ENCODE peak calls at places on chromosomes 13 and 19, in eight cellular contexts. One of them, this sample, is unnamed.
A peak's percentile ranks its signal among the peaks of the same experiment; 100 is the strongest.

GRCh38 chr13:110356362-110356761 is 49.3 kb downstream of the COL4A2 start:
- DNase-seq in neuronal stem cell: no peak
- DNase-seq in PC-3: no peak
- DNase-seq in adipocyte: no peak
- DNase-seq in astrocyte: no peak
- DNase-seq in colonic mucosa: no peak
- DNase-seq in fibroblast of lung: no peak
- DNase-seq in endodermal cell: no peak
- DNase-seq in this sample: no peak

GRCh38 chr19:29505034-29505824 is 20.6 kb upstream of the VSTM2B start:
- DNase-seq in colonic mucosa: no peak
- DNase-seq in adipocyte: no peak
- DNase-seq in astrocyte: no peak
- DNase-seq in neuronal stem cell: peak; percentile 53
- DNase-seq in endodermal cell: no peak
- DNase-seq in PC-3: no peak
- DNase-seq in fibroblast of lung: no peak
- DNase-seq in this sample: peak; percentile 55

GRCh38 chr13:55199132-55199531 is 1941.6 kb upstream of the PRR20A start:
- DNase-seq in PC-3: peak; percentile 4
- DNase-seq in fibroblast of lung: no peak
- DNase-seq in endodermal cell: peak; percentile 47
- DNase-seq in neuronal stem cell: no peak
- DNase-seq in astrocyte: no peak
- DNase-seq in colonic mucosa: no peak
- DNase-seq in adipocyte: no peak
- DNase-seq in this sample: no peak

GRCh38 chr19:55098716-55099556 is 18.5 kb downstream of the PPP1R12C start:
- DNase-seq in endodermal cell: peak; percentile 66
- DNase-seq in astrocyte: no peak
- DNase-seq in fibroblast of lung: no peak
- DNase-seq in adipocyte: no peak
- DNase-seq in colonic mucosa: no peak
- DNase-seq in neuronal stem cell: no peak
- DNase-seq in PC-3: no peak
- DNase-seq in this sample: no peak

GRCh38 chr19:7427944-7428343 is 60.9 kb downstream of the PEX11G start:
- DNase-seq in adipocyte: peak; percentile 2
- DNase-seq in PC-3: no peak
- DNase-seq in fibroblast of lung: peak; percentile 73
- DNase-seq in astrocyte: peak; percentile 64
- DNase-seq in neuronal stem cell: no peak
- DNase-seq in endodermal cell: no peak
- DNase-seq in colonic mucosa: no peak
- DNase-seq in this sample: no peak

GRCh38 chr19:31338069-31338767 is 11.0 kb downstream of the TSHZ3 start:
- DNase-seq in colonic mucosa: no peak
- DNase-seq in adipocyte: peak; percentile 36
- DNase-seq in PC-3: no peak
- DNase-seq in endodermal cell: peak; percentile 91
- DNase-seq in astrocyte: peak; percentile 42
- DNase-seq in fibroblast of lung: peak; percentile 60
- DNase-seq in neuronal stem cell: no peak
- DNase-seq in this sample: no peak

GRCh38 chr19:7366701-7367420 is 18.1 kb downstream of the ARHGEF18 start:
- DNase-seq in adipocyte: peak; percentile 21
- DNase-seq in endodermal cell: no peak
- DNase-seq in astrocyte: peak; percentile 26
- DNase-seq in fibroblast of lung: peak; percentile 43
- DNase-seq in colonic mucosa: peak; percentile 33
- DNase-seq in PC-3: peak; percentile 90
- DNase-seq in neuronal stem cell: no peak
- DNase-seq in this sample: peak; percentile 34

GRCh38 chr13:66462187-66462586 is 767.9 kb downstream of the PCDH9 start:
- DNase-seq in astrocyte: no peak
- DNase-seq in adipocyte: no peak
- DNase-seq in neuronal stem cell: no peak
- DNase-seq in fibroblast of lung: no peak
- DNase-seq in endodermal cell: no peak
- DNase-seq in PC-3: no peak
- DNase-seq in colonic mucosa: no peak
- DNase-seq in this sample: no peak

GRCh38 chr19:43934055-43934984 is 762 bp downstream of the ZNF45 start:
- DNase-seq in astrocyte: peak; percentile 6
- DNase-seq in fibroblast of lung: peak; percentile 8
- DNase-seq in adipocyte: peak; percentile 29
- DNase-seq in PC-3: peak; percentile 51
- DNase-seq in colonic mucosa: no peak
- DNase-seq in endodermal cell: no peak
- DNase-seq in neuronal stem cell: no peak
- DNase-seq in this sample: no peak

GRCh38 chr13:35164324-35164932 is 222.4 kb downstream of the NBEA start:
- DNase-seq in fibroblast of lung: peak; percentile 37
- DNase-seq in astrocyte: peak; percentile 27
- DNase-seq in neuronal stem cell: peak; percentile 20
- DNase-seq in PC-3: peak; percentile 63
- DNase-seq in endodermal cell: no peak
- DNase-seq in adipocyte: peak; percentile 83
- DNase-seq in colonic mucosa: no peak
- DNase-seq in this sample: no peak

GRCh38 chr13:41011382-41011956 is 7.6 kb downstream of the ELF1 start:
- DNase-seq in neuronal stem cell: no peak
- DNase-seq in PC-3: no peak
- DNase-seq in adipocyte: no peak
- DNase-seq in endodermal cell: no peak
- DNase-seq in astrocyte: no peak
- DNase-seq in colonic mucosa: no peak
- DNase-seq in fibroblast of lung: no peak
- DNase-seq in this sample: no peak

GRCh38 chr19:58330458-58330857 is 3.7 kb downstream of the ZSCAN22 start:
- DNase-seq in fibroblast of lung: peak; percentile 75
- DNase-seq in adipocyte: peak; percentile 45
- DNase-seq in endodermal cell: no peak
- DNase-seq in PC-3: peak; percentile 88
- DNase-seq in colonic mucosa: no peak
- DNase-seq in astrocyte: peak; percentile 68
- DNase-seq in neuronal stem cell: no peak
- DNase-seq in this sample: no peak

GRCh38 chr19:19606021-19606420 is 12.5 kb downstream of the PBX4 start:
- DNase-seq in colonic mucosa: peak; percentile 73
- DNase-seq in astrocyte: peak; percentile 20
- DNase-seq in PC-3: peak; percentile 95
- DNase-seq in fibroblast of lung: peak; percentile 33
- DNase-seq in endodermal cell: no peak
- DNase-seq in neuronal stem cell: no peak
- DNase-seq in adipocyte: no peak
- DNase-seq in this sample: no peak

GRCh38 chr13:108176685-108177274 is 38.6 kb downstream of the LIG4 start:
- DNase-seq in PC-3: peak; percentile 67
- DNase-seq in adipocyte: peak; percentile 65
- DNase-seq in astrocyte: no peak
- DNase-seq in fibroblast of lung: no peak
- DNase-seq in endodermal cell: peak; percentile 85
- DNase-seq in neuronal stem cell: no peak
- DNase-seq in colonic mucosa: peak; percentile 37
- DNase-seq in this sample: no peak

GRCh38 chr13:98033277-98034247 is 80.1 kb downstream of the IPO5 start:
- DNase-seq in adipocyte: peak; percentile 79
- DNase-seq in colonic mucosa: no peak
- DNase-seq in endodermal cell: peak; percentile 74
- DNase-seq in PC-3: peak; percentile 43
- DNase-seq in neuronal stem cell: peak; percentile 24
- DNase-seq in astrocyte: peak; percentile 25
- DNase-seq in fibroblast of lung: peak; percentile 47
- DNase-seq in this sample: no peak

DNA sequence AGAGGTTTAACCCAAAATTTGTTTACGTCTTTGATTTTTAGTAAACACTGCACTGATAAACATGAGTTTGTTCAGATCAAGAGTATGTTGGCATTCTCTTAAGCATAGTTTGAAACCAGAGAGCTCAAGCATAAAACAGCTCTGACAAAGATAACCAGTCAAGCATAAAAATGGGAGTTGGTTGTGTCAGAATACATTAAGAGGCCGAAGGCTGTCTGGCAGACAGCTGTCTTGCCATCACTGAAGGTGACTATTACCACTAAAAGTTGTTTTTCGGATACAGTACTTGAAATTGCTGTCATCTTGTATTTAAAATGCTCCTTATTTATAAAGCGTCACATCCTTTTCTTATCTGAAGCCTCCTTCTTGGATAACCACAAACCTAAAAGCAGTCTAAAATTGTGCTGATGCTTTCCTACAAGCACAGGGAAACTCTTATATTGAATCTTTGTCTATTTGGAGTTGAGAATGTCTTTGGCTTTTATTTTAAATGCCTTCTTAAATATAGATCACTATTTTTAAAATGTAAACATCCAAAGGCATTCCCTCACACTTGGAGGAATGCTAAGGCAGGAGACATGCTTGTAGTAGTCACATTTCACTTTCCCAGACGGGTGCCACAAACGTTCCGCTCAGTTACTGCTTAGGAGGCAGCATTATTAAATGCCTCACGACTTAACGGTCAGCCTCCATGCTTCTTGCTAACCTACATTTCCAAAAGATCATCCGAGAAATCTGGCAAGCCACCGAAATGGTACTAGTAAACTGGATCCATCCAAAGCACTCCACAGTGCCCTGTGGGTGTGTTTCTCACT is 1.6 kb downstream of the SMAD9 start:
- DNase-seq in neuronal stem cell: no peak
- DNase-seq in astrocyte: peak; percentile 29
- DNase-seq in endodermal cell: no peak
- DNase-seq in colonic mucosa: no peak
- DNase-seq in adipocyte: peak; percentile 67
- DNase-seq in fibroblast of lung: peak; percentile 47
- DNase-seq in PC-3: no peak
- DNase-seq in this sample: no peak
- H3K9ac ChIP-seq in neuronal stem cell: no peak overlapping the region
- H3K9ac ChIP-seq in astrocyte: peak overlapping the region; percentile 81
- H3K9ac ChIP-seq in endodermal cell: peak overlapping the region; percentile 1
- H3K9ac ChIP-seq in colonic mucosa: no peak overlapping the region
- H3K9ac ChIP-seq in adipocyte: peak overlapping the region; percentile 77
- H3K9ac ChIP-seq in fibroblast of lung: no peak overlapping the region
- H3K9ac ChIP-seq in PC-3: no peak overlapping the region
- H3K9ac ChIP-seq in this sample: peak overlapping the region; percentile 7

GRCh38 chr19:11692127-11692790 is 46.5 kb downstream of the ZNF823 start:
- DNase-seq in adipocyte: no peak
- DNase-seq in colonic mucosa: no peak
- DNase-seq in PC-3: no peak
- DNase-seq in astrocyte: no peak
- DNase-seq in endodermal cell: no peak
- DNase-seq in neuronal stem cell: no peak
- DNase-seq in fibroblast of lung: no peak
- DNase-seq in this sample: no peak

GRCh38 chr19:11698231-11698630 is 40.5 kb downstream of the ZNF823 start:
- DNase-seq in astrocyte: no peak
- DNase-seq in neuronal stem cell: no peak
- DNase-seq in fibroblast of lung: no peak
- DNase-seq in colonic mucosa: no peak
- DNase-seq in endodermal cell: no peak
- DNase-seq in PC-3: no peak
- DNase-seq in adipocyte: no peak
- DNase-seq in this sample: no peak

GRCh38 chr19:11697284-11697855 is 41.4 kb downstream of the ZNF823 start:
- DNase-seq in fibroblast of lung: no peak
- DNase-seq in colonic mucosa: no peak
- DNase-seq in endodermal cell: no peak
- DNase-seq in adipocyte: no peak
- DNase-seq in PC-3: no peak
- DNase-seq in astrocyte: no peak
- DNase-seq in neuronal stem cell: no peak
- DNase-seq in this sample: no peak

GRCh38 chr19:11694533-11695439 is 44.0 kb downstream of the ZNF823 start:
- DNase-seq in fibroblast of lung: peak; percentile 87
- DNase-seq in colonic mucosa: peak; percentile 99
- DNase-seq in PC-3: peak; percentile 97
- DNase-seq in astrocyte: peak; percentile 78
- DNase-seq in endodermal cell: peak; percentile 99
- DNase-seq in adipocyte: peak; percentile 99
- DNase-seq in neuronal stem cell: peak; percentile 93
- DNase-seq in this sample: peak; percentile 97

GRCh38 chr19:11693505-11694499 is 44.9 kb downstream of the ZNF823 start:
- DNase-seq in fibroblast of lung: peak; percentile 45
- DNase-seq in colonic mucosa: peak; percentile 26
- DNase-seq in astrocyte: peak; percentile 25
- DNase-seq in PC-3: peak; percentile 52
- DNase-seq in endodermal cell: peak; percentile 84
- DNase-seq in adipocyte: peak; percentile 92
- DNase-seq in neuronal stem cell: no peak
- DNase-seq in this sample: no peak
- H3K9ac ChIP-seq in fibroblast of lung: peak overlapping the region; percentile 63
- H3K9ac ChIP-seq in colonic mucosa: peak overlapping the region; percentile 84
- H3K9ac ChIP-seq in astrocyte: peak overlapping the region; percentile 79
- H3K9ac ChIP-seq in PC-3: peak overlapping the region; percentile 63
- H3K9ac ChIP-seq in endodermal cell: peak overlapping the region; percentile 93
- H3K9ac ChIP-seq in adipocyte: peak overlapping the region; percentile 75
- H3K9ac ChIP-seq in neuronal stem cell: peak overlapping the region; percentile 85
- H3K9ac ChIP-seq in this sample: peak overlapping the region; percentile 51

GRCh38 chr13:114129649-114130062 is 2.8 kb downstream of the RASA3 start:
- DNase-seq in colonic mucosa: no peak
- DNase-seq in adipocyte: no peak
- DNase-seq in astrocyte: no peak
- DNase-seq in fibroblast of lung: no peak
- DNase-seq in PC-3: no peak
- DNase-seq in neuronal stem cell: no peak
- DNase-seq in endodermal cell: no peak
- DNase-seq in this sample: peak; percentile 25

GRCh38 chr13:114127473-114128347 is 4.7 kb downstream of the RASA3 start:
- DNase-seq in astrocyte: no peak
- DNase-seq in colonic mucosa: no peak
- DNase-seq in endodermal cell: no peak
- DNase-seq in neuronal stem cell: no peak
- DNase-seq in adipocyte: no peak
- DNase-seq in fibroblast of lung: no peak
- DNase-seq in PC-3: no peak
- DNase-seq in this sample: peak; percentile 58

GRCh38 chr13:114130131-114130707 is 2.2 kb downstream of the RASA3 start:
- DNase-seq in PC-3: no peak
- DNase-seq in fibroblast of lung: no peak
- DNase-seq in astrocyte: no peak
- DNase-seq in adipocyte: no peak
- DNase-seq in endodermal cell: peak; percentile 51
- DNase-seq in colonic mucosa: no peak
- DNase-seq in neuronal stem cell: no peak
- DNase-seq in this sample: peak; percentile 76

GRCh38 chr13:114128348-114128623 is 4.1 kb downstream of the RASA3 start:
- DNase-seq in PC-3: no peak
- DNase-seq in neuronal stem cell: no peak
- DNase-seq in colonic mucosa: no peak
- DNase-seq in fibroblast of lung: no peak
- DNase-seq in adipocyte: no peak
- DNase-seq in astrocyte: no peak
- DNase-seq in endodermal cell: no peak
- DNase-seq in this sample: peak; percentile 68

GRCh38 chr13:114128624-114129522 is 3.5 kb downstream of the RASA3 start:
- DNase-seq in PC-3: peak; percentile 77
- DNase-seq in adipocyte: peak; percentile 89
- DNase-seq in colonic mucosa: peak; percentile 67
- DNase-seq in astrocyte: peak; percentile 95
- DNase-seq in endodermal cell: no peak
- DNase-seq in neuronal stem cell: no peak
- DNase-seq in fibroblast of lung: peak; percentile 97
- DNase-seq in this sample: peak; percentile 94
- H3K9ac ChIP-seq in PC-3: peak overlapping the region; percentile 36
- H3K9ac ChIP-seq in adipocyte: peak overlapping the region; percentile 97
- H3K9ac ChIP-seq in colonic mucosa: peak overlapping the region; percentile 40
- H3K9ac ChIP-seq in astrocyte: peak overlapping the region; percentile 98
- H3K9ac ChIP-seq in endodermal cell: no peak overlapping the region
- H3K9ac ChIP-seq in neuronal stem cell: no peak overlapping the region
- H3K9ac ChIP-seq in fibroblast of lung: peak overlapping the region; percentile 58
- H3K9ac ChIP-seq in this sample: peak overlapping the region; percentile 19

GRCh38 chr19:4415352-4415751 is 12.9 kb downstream of the CHAF1A start:
- DNase-seq in neuronal stem cell: no peak
- DNase-seq in adipocyte: peak; percentile 30
- DNase-seq in astrocyte: no peak
- DNase-seq in PC-3: no peak
- DNase-seq in endodermal cell: peak; percentile 72
- DNase-seq in colonic mucosa: no peak
- DNase-seq in fibroblast of lung: peak; percentile 30
- DNase-seq in this sample: no peak
- H3K9ac ChIP-seq in neuronal stem cell: no peak overlapping the region
- H3K9ac ChIP-seq in adipocyte: peak overlapping the region; percentile 47
- H3K9ac ChIP-seq in astrocyte: no peak overlapping the region
- H3K9ac ChIP-seq in PC-3: no peak overlapping the region
- H3K9ac ChIP-seq in endodermal cell: peak overlapping the region; percentile 43
- H3K9ac ChIP-seq in colonic mucosa: no peak overlapping the region
- H3K9ac ChIP-seq in fibroblast of lung: no peak overlapping the region
- H3K9ac ChIP-seq in this sample: no peak overlapping the region

This sample was measured in kidney.